ENCODE peak calls at places on chromosome 5, in nine cellular contexts. F is mesenchymal stem cell; G is NB4; Q is fibroblast of mammary gland; J is adrenal gland; D is OCI-LY7; N is testis; H is NCI-H345; U is CD4-positive, CD25-positive, alpha-beta regulatory T cell. T is an unnamed sample.

GRCh38 chr5:172868924-172869565 is 35.0 kb downstream of the ERGIC1 start:
- DNase-seq in J (peak), F (peak), N (peak), H (no peak), U (no peak), D (no peak), Q (peak), G (no peak), T (peak)

GRCh38 chr5:125175348-125176004 is 429.0 kb upstream of the ZNF608 start:
- DNase-seq in Q (no peak), G (no peak), D (no peak), U (no peak), N (no peak), F (no peak), J (no peak), H (no peak), T (no peak)

GRCh38 chr5:168377525-168377924 is 86.1 kb downstream of the WWC1 start:
- DNase-seq in G (no peak), U (peak), Q (no peak), J (no peak), D (no peak), H (no peak), F (no peak), N (no peak), T (no peak)

GRCh38 chr5:109347252-109347888 is 62.4 kb downstream of the PJA2 start:
- DNase-seq in Q (no peak), J (no peak), N (no peak), F (no peak), H (no peak), U (no peak), G (no peak), D (no peak), T (no peak)

GRCh38 chr5:126138475-126139005 is 284.7 kb upstream of the GRAMD2B start:
- DNase-seq in J (no peak), F (peak), D (no peak), G (no peak), N (no peak), Q (peak), H (peak), U (no peak), T (no peak)

GRCh38 chr5:112779531-112779930 is 41.8 kb downstream of the APC start:
- DNase-seq in J (no peak), Q (peak), U (no peak), D (no peak), G (peak), H (no peak), N (no peak), F (peak), T (no peak)

GRCh38 chr5:133053463-133053862 is 1.6 kb downstream of the HSPA4 start:
- DNase-seq in D (no peak), J (no peak), N (no peak), F (no peak), U (no peak), G (no peak), Q (no peak), H (no peak), T (no peak)

GRCh38 chr5:14266686-14267085 is 123.5 kb downstream of the TRIO start:
- DNase-seq in J (no peak), N (no peak), D (no peak), F (no peak), U (no peak), H (no peak), Q (no peak), G (peak), T (no peak)

GRCh38 chr5:11062379-11062778 is 301.3 kb upstream of the DAP start:
- DNase-seq in G (no peak), D (no peak), N (no peak), H (no peak), Q (no peak), J (no peak), F (peak), U (no peak), T (no peak)

GRCh38 chr5:52947208-52947607 is 41.9 kb upstream of the ITGA2 start:
- DNase-seq in F (no peak), G (no peak), D (no peak), Q (no peak), U (no peak), H (no peak), N (no peak), J (no peak), T (no peak)

GRCh38 chr5:117594165-117594564 is 1019.5 kb upstream of the SEMA6A start:
- DNase-seq in D (no peak), N (peak), J (peak), G (no peak), H (no peak), Q (peak), U (no peak), F (peak), T (no peak)

GRCh38 chr5:92909545-92909962 is 671.5 kb downstream of the NR2F1-AS1 start:
- DNase-seq in D (peak), N (peak), F (peak), U (no peak), J (no peak), G (peak), Q (no peak), H (peak), T (no peak)